ENCODE peak calls at places on chromosomes 1 and 21, in six cellular contexts. P is GM12865, I is GM23338, H is cardiac fibroblast, Q is lower lobe of right lung, E is fibroblast of lung. L is an unnamed sample.

GRCh38 chr21:41817228-41817627 is 50.4 kb upstream of the RIPK4 start:
- DNase-seq in P (peak), E (peak), I (peak), H (peak), Q (no peak), L (peak)

GRCh38 chr1:166164995-166165660 is 1.7 kb downstream of the FAM78B start:
- DNase-seq in Q (peak), P (peak), H (peak), I (peak), E (peak), L (no peak)

GRCh38 chr21:33844104-33844889 is 71.3 kb downstream of the ATP5PO start:
- DNase-seq in E (peak), H (peak), I (no peak), P (no peak), Q (no peak), L (no peak)

GRCh38 chr1:224057461-224058199 is 56.3 kb upstream of the FBXO28 start:
- DNase-seq in I (no peak), E (no peak), H (no peak), P (no peak), Q (no peak), L (no peak)

GRCh38 chr1:235404190-235404589 is 37.0 kb downstream of the TBCE start:
- DNase-seq in Q (no peak), I (no peak), H (peak), E (peak), P (no peak), L (peak)

GRCh38 chr1:86429122-86429725 is 5.3 kb downstream of the CLCA2 start:
- DNase-seq in E (peak), H (peak), Q (no peak), P (no peak), I (no peak), L (no peak)

GRCh38 chr1:17875882-17876280 is 120.7 kb downstream of the ACTL8 start:
- DNase-seq in I (no peak), P (no peak), H (peak), E (peak), Q (no peak), L (peak)

GRCh38 chr1:53616511-53616910 is 122.5 kb downstream of the GLIS1 start:
- DNase-seq in Q (peak), E (no peak), P (no peak), H (no peak), I (no peak), L (no peak)

GRCh38 chr1:11581455-11581854 is 72.8 kb downstream of the FBXO2 start:
- DNase-seq in H (no peak), E (no peak), I (peak), P (no peak), Q (no peak), L (no peak)

GRCh38 chr1:9293512-9294439 is 1.1 kb downstream of the SPSB1 start:
- DNase-seq in I (peak), P (peak), E (peak), H (peak), Q (no peak), L (no peak)

GRCh38 chr1:26127235-26128163 is 15.9 kb downstream of the PDIK1L start:
- DNase-seq in H (peak), P (no peak), E (no peak), Q (no peak), I (no peak), L (no peak)
- H3K4me3 ChIP-seq in H (no peak), P (no peak), E (no peak), Q (peak), I (no peak), L (no peak)

GRCh38 chr1:232628335-232629214 is 1.4 kb downstream of the SIPA1L2 start:
- DNase-seq in Q (no peak), H (peak), E (peak), I (no peak), P (peak), L (peak)
- TF ChIP-seq CTCF in Q (peak), H (peak), E (peak), I (no peak), P (no peak), L (peak)

DNA sequence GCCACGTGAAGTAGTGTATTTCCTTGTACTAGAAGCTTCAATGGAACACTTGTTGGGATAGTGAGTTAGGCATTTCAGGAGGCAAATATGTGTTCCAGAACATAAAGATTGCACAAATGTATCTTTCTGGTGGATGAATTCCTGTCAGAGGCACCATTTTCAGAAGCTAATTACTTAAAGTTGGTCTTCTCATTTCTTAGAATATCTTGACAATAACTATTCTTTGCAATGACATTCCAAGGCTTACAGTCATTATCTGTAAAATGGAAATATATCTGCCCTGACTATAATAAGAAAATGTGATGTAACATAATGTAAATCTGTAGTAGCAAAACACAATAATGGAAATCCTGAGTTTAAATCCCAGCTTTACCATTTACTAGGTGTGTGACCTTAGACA is 2.7 kb downstream of the VCAM1 start:
- DNase-seq in E (no peak), I (no peak), Q (no peak), H (no peak), P (no peak), L (no peak)
- H3K4me3 ChIP-seq in E (no peak), I (no peak), Q (peak), H (peak), P (no peak), L (no peak)

GRCh38 chr1:169750041-169750440 is 16.2 kb upstream of the SELE start:
- DNase-seq in H (no peak), P (no peak), E (no peak), Q (no peak), I (no peak), L (no peak)

GRCh38 chr1:169759038-169759437 is 25.2 kb upstream of the SELE start:
- DNase-seq in H (no peak), P (no peak), Q (no peak), E (no peak), I (no peak), L (no peak)

DNA sequence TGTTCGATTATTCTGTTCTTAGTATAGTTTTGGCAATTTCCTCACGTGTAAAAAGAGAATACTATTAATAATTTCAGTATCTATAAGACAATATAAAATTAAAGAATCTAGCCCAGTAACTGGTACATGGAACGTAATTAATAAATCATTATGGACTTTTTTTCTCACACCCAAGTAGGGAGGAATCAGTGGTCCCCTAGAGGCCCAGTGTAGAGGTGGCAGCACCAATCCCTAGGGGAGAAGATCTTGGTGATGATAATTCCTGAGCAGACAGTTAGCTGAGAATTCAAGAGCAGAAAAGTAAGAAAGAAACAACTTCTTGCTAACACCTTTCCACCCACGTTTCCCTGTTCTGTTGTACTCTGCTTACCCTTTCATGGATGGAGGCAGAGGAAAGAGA is 19.7 kb upstream of the SELE start:
- DNase-seq in I (peak), H (no peak), E (no peak), Q (no peak), P (no peak), L (no peak)
- TF ChIP-seq CTCF in I (no peak), H (no peak), E (no peak), Q (no peak), P (no peak), L (no peak)

L was measured in retinal pigment epithelial cell.